ENCODE peak calls at places on chromosomes 16 and 17, in ten cellular contexts. J is OCI-LY7, G is breast epithelium, X is heart right ventricle, N is upper lobe of left lung, F is ovary, E is adrenal gland, C is endothelial cell of umbilical vein, S is fibroblast of lung, Z is right lobe of liver. O is an unnamed sample.

GRCh38 chr16:61366006-61366405 is 670.2 kb downstream of the CDH8 start:
- DNase-seq in E (no peak), G (no peak), J (no peak), C (no peak), X (no peak), N (no peak), S (no peak), F (no peak), Z (no peak), O (no peak)

GRCh38 chr17:55710829-55711496 is 11.7 kb downstream of the TMEM100 start:
- DNase-seq in E (no peak), S (no peak), X (no peak), Z (no peak), G (no peak), N (no peak), J (no peak), C (peak; percentile 80), F (no peak), O (no peak)

GRCh38 chr16:74999683-75000480 is 1.1 kb downstream of the ZNRF1 start:
- DNase-seq in J (peak; percentile 53), Z (peak; percentile 70), E (peak; percentile 37), F (peak; percentile 64), X (peak; percentile 43), G (peak; percentile 48), N (peak; percentile 89), S (no peak), C (peak; percentile 52), O (peak; percentile 51)

GRCh38 chr17:61551255-61551742 is 39.7 kb downstream of the NACA2 start:
- DNase-seq in N (no peak), E (no peak), S (peak; percentile 79), Z (no peak), X (no peak), G (no peak), F (no peak), C (peak; percentile 55), J (peak; percentile 58), O (no peak)

GRCh38 chr17:27582696-27583095 is 48.3 kb upstream of the LGALS9 start:
- DNase-seq in N (peak; percentile 73), Z (no peak), J (no peak), X (no peak), E (no peak), C (no peak), F (no peak), G (no peak), S (no peak), O (no peak)

GRCh38 chr17:7780736-7781135 is 53.3 kb upstream of the KDM6B start:
- DNase-seq in N (no peak), J (no peak), S (no peak), C (no peak), X (no peak), E (no peak), F (no peak), Z (no peak), G (no peak), O (no peak)

GRCh38 chr17:78126895-78127239 is 1.7 kb downstream of the TMC6 start:
- DNase-seq in C (no peak), Z (no peak), N (no peak), S (no peak), F (no peak), X (no peak), G (no peak), E (no peak), J (no peak), O (no peak)

GRCh38 chr17:40819528-40820125 is 2.8 kb downstream of the KRT10 start:
- DNase-seq in Z (no peak), N (no peak), G (no peak), C (peak; percentile 48), F (no peak), J (no peak), S (peak; percentile 38), E (peak; percentile 41), X (no peak), O (no peak)

GRCh38 chr16:77647726-77648125 is 74.6 kb upstream of the NUDT7 start:
- DNase-seq in E (no peak), X (no peak), C (no peak), G (no peak), F (no peak), Z (no peak), S (no peak), N (no peak), J (no peak), O (no peak)

GRCh38 chr16:55053071-55053415 is 122.4 kb downstream of the IRX5 start:
- DNase-seq in S (no peak), C (no peak), E (no peak), F (no peak), N (peak; percentile 27), Z (no peak), J (no peak), X (no peak), G (no peak), O (no peak)

GRCh38 chr17:45131616-45132301 is 556 bp downstream of the PLCD3 start:
- DNase-seq in N (peak; percentile 90), Z (peak; percentile 70), F (peak; percentile 83), X (peak; percentile 70), S (no peak), G (peak; percentile 30), C (peak; percentile 49), E (no peak), J (peak; percentile 63), O (peak; percentile 75)

GRCh38 chr16:85316321-85316919 is 204.1 kb upstream of the CIBAR2 start:
- DNase-seq in Z (peak; percentile 83), E (peak; percentile 79), F (peak; percentile 46), J (peak; percentile 73), G (no peak), X (peak; percentile 63), N (no peak), C (peak; percentile 61), S (peak; percentile 58), O (peak; percentile 86)

DNA sequence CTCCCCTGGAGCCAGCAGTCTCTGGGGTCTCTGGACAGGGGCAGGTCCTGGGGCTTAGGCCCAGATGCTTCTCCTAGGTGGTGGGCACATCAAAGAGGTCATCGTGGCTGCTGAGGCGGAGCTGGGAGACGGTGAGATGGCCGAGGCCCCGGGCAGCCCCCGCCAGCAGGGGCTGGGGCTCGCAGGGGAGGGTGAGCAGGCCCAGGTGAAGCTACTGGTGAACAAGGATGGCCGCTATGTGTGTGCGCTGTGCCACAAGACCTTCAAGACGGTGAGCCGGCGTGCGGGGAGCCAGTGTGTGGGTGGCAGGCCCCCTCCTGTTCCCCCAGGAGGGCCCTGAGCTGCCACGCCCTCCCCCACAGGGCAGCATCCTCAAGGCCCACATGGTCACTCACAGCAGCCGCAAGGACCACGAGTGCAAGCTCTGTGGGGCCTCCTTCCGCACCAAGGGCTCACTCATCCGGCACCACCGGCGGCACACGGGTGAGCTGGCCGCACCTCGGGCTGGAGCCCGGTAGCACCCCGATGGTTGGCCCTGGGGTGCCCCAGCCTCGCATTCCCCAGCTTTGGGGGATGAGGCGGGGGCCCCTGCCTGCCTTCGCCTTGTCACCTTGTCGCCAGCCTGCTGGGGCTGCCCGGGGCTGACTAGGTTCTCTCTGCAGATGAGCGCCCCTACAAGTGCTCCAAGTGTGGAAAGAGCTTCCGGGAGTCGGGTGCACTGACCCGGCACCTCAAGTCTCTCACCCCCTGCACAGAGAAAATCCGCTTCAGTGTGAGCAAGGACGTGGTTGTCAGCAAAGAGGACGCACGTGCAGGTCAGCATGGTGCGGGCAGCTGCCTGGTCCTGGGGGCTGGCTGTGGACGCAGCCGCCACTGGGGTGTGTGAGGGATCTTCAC is 3.9 kb upstream of the DNASE1L2 start:
- DNase-seq in Z (no peak), E (no peak), X (no peak), F (no peak), N (peak; percentile 65), C (no peak), J (no peak), S (no peak), G (no peak), O (no peak)
- H3K36me3 ChIP-seq in Z (peaks cover 57% of the 10 kb centered on the region), E (no peaks in the 10 kb centered on the region), X (peaks cover 86% of the 10 kb centered on the region), F (no peaks in the 10 kb centered on the region), N (peaks cover 80% of the 10 kb centered on the region), C (peaks cover 48% of the 10 kb centered on the region), J (peaks cover 76% of the 10 kb centered on the region), S (peaks cover 41% of the 10 kb centered on the region), G (peaks cover 24% of the 10 kb centered on the region), O (peaks cover 71% of the 10 kb centered on the region)

DNA sequence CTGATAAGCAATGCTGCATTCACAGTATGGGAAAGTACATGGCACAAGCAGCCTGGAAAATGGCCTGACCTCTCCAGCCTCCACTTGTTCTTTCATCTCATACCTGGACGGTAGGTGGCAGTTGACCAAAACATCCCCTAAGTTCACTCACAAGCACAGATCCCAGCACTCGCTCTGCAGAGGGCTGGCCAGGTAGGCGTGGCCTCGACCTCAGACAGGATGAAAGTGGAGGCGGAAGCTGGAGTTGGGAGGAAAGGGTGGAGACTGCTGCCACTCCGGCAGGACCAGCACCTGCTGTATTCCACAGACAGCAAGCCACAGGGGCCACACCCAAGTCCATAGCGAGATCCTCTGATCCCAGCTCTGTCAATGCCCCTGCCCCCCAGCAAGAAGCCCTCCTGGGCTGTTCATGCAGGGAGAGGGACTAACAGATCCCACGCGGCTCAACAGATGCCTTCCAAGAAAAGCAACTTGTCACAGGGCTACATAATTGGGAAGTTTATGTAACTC is 31.3 kb downstream of the ZCCHC14 start:
- DNase-seq in G (peak; percentile 91), X (peak; percentile 50), J (peak; percentile 59), E (peak; percentile 82), F (no peak), S (no peak), C (peak; percentile 77), Z (peak; percentile 93), N (peak; percentile 80), O (peak; percentile 81)
- TF ChIP-seq CTCF in G (peak; percentile 31), X (peak; percentile 41), J (peak; percentile 76), E (no peak), F (no peak), S (no peak), C (peak; percentile 37), Z (peak; percentile 70), N (no peak), O (peak; percentile 69)

GRCh38 chr16:35713762-35714650 is 2254.6 kb downstream of the TP53TG3F start:
- DNase-seq in E (no peak), J (no peak), X (no peak), Z (peak; percentile 19), G (no peak), C (no peak), S (no peak), F (no peak), N (no peak), O (no peak)
- H3K9me3 ChIP-seq in E (no peaks in the 10 kb centered on the region), J (peaks cover 2% of the 10 kb centered on the region), X (peaks cover 16% of the 10 kb centered on the region), Z (no peaks in the 10 kb centered on the region), G (peaks cover 32% of the 10 kb centered on the region), C (no peaks in the 10 kb centered on the region), S (no peaks in the 10 kb centered on the region), F (peaks cover 3% of the 10 kb centered on the region), N (peaks cover 22% of the 10 kb centered on the region), O (no peaks in the 10 kb centered on the region)

GRCh38 chr17:81101614-81102306 is 63.5 kb upstream of the PVALEF start:
- DNase-seq in E (peak; percentile 81), Z (peak; percentile 93), F (peak; percentile 80), S (peak; percentile 69), X (peak; percentile 84), G (peak; percentile 71), J (peak; percentile 93), C (peak; percentile 79), N (peak; percentile 96), O (peak; percentile 93)

GRCh38 chr17:81102352-81102751 is 63.0 kb upstream of the PVALEF start:
- DNase-seq in E (no peak), C (no peak), Z (no peak), J (no peak), S (no peak), G (no peak), X (no peak), N (no peak), F (no peak), O (no peak)

GRCh38 chr17:81103379-81103778 is 61.9 kb upstream of the PVALEF start:
- DNase-seq in E (no peak), Z (no peak), N (no peak), J (no peak), G (no peak), X (no peak), C (no peak), F (no peak), S (no peak), O (no peak)

GRCh38 chr17:81100668-81101067 is 64.6 kb upstream of the PVALEF start:
- DNase-seq in E (no peak), G (no peak), N (no peak), X (no peak), J (no peak), F (no peak), S (no peak), C (no peak), Z (no peak), O (no peak)

GRCh38 chr17:81102869-81103268 is 62.4 kb upstream of the PVALEF start:
- DNase-seq in E (no peak), N (peak; percentile 81), G (no peak), S (no peak), F (no peak), X (no peak), C (no peak), J (no peak), Z (no peak), O (no peak)
- H3K36me3 ChIP-seq in E (no peaks in the 10 kb centered on the region), N (peaks cover 89% of the 10 kb centered on the region), G (no peaks in the 10 kb centered on the region), S (peaks cover 6% of the 10 kb centered on the region), F (no peaks in the 10 kb centered on the region), X (peaks cover 59% of the 10 kb centered on the region), C (no peaks in the 10 kb centered on the region), J (no peaks in the 10 kb centered on the region), Z (peaks cover 41% of the 10 kb centered on the region), O (no peaks in the 10 kb centered on the region)